ENCODE peak calls at places on chromosome 20, in four cellular contexts. One of them, this sample, is unnamed.

GRCh38 chr20:58890073-58890453 is 37.5 kb downstream of the GNAS start:
- DNase-seq in endothelial cell of umbilical vein: no peak
- DNase-seq in BJ: no peak
- DNase-seq in activated gamma-delta T cell treated with Interleukin-2 at 50 U/mL for 16 hours: no peak
- DNase-seq in this sample: no peak

GRCh38 chr20:64181391-64181790 is 17.1 kb downstream of the MYT1 start:
- DNase-seq in BJ: no peak
- DNase-seq in activated gamma-delta T cell treated with Interleukin-2 at 50 U/mL for 16 hours: no peak
- DNase-seq in endothelial cell of umbilical vein: no peak
- DNase-seq in this sample: no peak

GRCh38 chr20:13610205-13610604 is 28.5 kb downstream of the TASP1 start:
- DNase-seq in BJ: no peak
- DNase-seq in endothelial cell of umbilical vein: no peak
- DNase-seq in activated gamma-delta T cell treated with Interleukin-2 at 50 U/mL for 16 hours: no peak
- DNase-seq in this sample: no peak

GRCh38 chr20:37378785-37379598 is 33.1 kb downstream of the SRC start:
- DNase-seq in BJ: no peak
- DNase-seq in endothelial cell of umbilical vein: peak
- DNase-seq in activated gamma-delta T cell treated with Interleukin-2 at 50 U/mL for 16 hours: no peak
- DNase-seq in this sample: no peak

GRCh38 chr20:49306903-49307336 is 29.1 kb upstream of the ZNFX1 start:
- DNase-seq in endothelial cell of umbilical vein: no peak
- DNase-seq in BJ: no peak
- DNase-seq in activated gamma-delta T cell treated with Interleukin-2 at 50 U/mL for 16 hours: no peak
- DNase-seq in this sample: no peak

GRCh38 chr20:37803476-37804307 is 99.2 kb upstream of the VSTM2L start:
- DNase-seq in endothelial cell of umbilical vein: no peak
- DNase-seq in BJ: no peak
- DNase-seq in activated gamma-delta T cell treated with Interleukin-2 at 50 U/mL for 16 hours: no peak
- DNase-seq in this sample: peak

GRCh38 chr20:14838663-14839650 is 501.5 kb upstream of the FLRT3 start:
- DNase-seq in BJ: peak
- DNase-seq in endothelial cell of umbilical vein: peak
- DNase-seq in activated gamma-delta T cell treated with Interleukin-2 at 50 U/mL for 16 hours: no peak
- DNase-seq in this sample: no peak

GRCh38 chr20:54208492-54209044 is 681 bp downstream of the PFDN4 start:
- DNase-seq in endothelial cell of umbilical vein: peak
- DNase-seq in activated gamma-delta T cell treated with Interleukin-2 at 50 U/mL for 16 hours: no peak
- DNase-seq in BJ: no peak
- DNase-seq in this sample: no peak

GRCh38 chr20:2698186-2698817 is 5.7 kb downstream of the EBF4 start:
- DNase-seq in activated gamma-delta T cell treated with Interleukin-2 at 50 U/mL for 16 hours: no peak
- DNase-seq in endothelial cell of umbilical vein: no peak
- DNase-seq in BJ: no peak
- DNase-seq in this sample: no peak

GRCh38 chr20:25277051-25277801 is 29.3 kb downstream of the PYGB start:
- DNase-seq in activated gamma-delta T cell treated with Interleukin-2 at 50 U/mL for 16 hours: peak
- DNase-seq in endothelial cell of umbilical vein: no peak
- DNase-seq in BJ: no peak
- DNase-seq in this sample: no peak

GRCh38 chr20:4136078-4136966 is 121.0 kb upstream of the RNF24 start:
- DNase-seq in endothelial cell of umbilical vein: no peak
- DNase-seq in BJ: no peak
- DNase-seq in activated gamma-delta T cell treated with Interleukin-2 at 50 U/mL for 16 hours: no peak
- DNase-seq in this sample: no peak

GRCh38 chr20:25453035-25453810 is 45.8 kb downstream of the GINS1 start:
- DNase-seq in activated gamma-delta T cell treated with Interleukin-2 at 50 U/mL for 16 hours: no peak
- DNase-seq in endothelial cell of umbilical vein: peak
- DNase-seq in BJ: no peak
- DNase-seq in this sample: no peak

GRCh38 chr20:63896136-63896890 is 1.4 kb downstream of the DNAJC5 start:
- DNase-seq in activated gamma-delta T cell treated with Interleukin-2 at 50 U/mL for 16 hours: peak
- DNase-seq in endothelial cell of umbilical vein: peak
- DNase-seq in BJ: no peak
- DNase-seq in this sample: peak

GRCh38 chr20:4912380-4913142 is 88.7 kb downstream of the SLC23A2 start:
- DNase-seq in activated gamma-delta T cell treated with Interleukin-2 at 50 U/mL for 16 hours: no peak
- DNase-seq in BJ: no peak
- DNase-seq in endothelial cell of umbilical vein: no peak
- DNase-seq in this sample: no peak

GRCh38 chr20:1033751-1034419 is 31.8 kb upstream of the RSPO4 start:
- DNase-seq in BJ: no peak
- DNase-seq in endothelial cell of umbilical vein: no peak
- DNase-seq in activated gamma-delta T cell treated with Interleukin-2 at 50 U/mL for 16 hours: no peak
- DNase-seq in this sample: no peak

GRCh38 chr20:51495921-51496545 is 46.5 kb downstream of the NFATC2 start:
- DNase-seq in activated gamma-delta T cell treated with Interleukin-2 at 50 U/mL for 16 hours: no peak
- DNase-seq in endothelial cell of umbilical vein: no peak
- DNase-seq in BJ: no peak
- DNase-seq in this sample: no peak

GRCh38 chr20:64140956-64141355 is 23.3 kb upstream of the MYT1 start:
- DNase-seq in endothelial cell of umbilical vein: no peak
- DNase-seq in BJ: no peak
- DNase-seq in activated gamma-delta T cell treated with Interleukin-2 at 50 U/mL for 16 hours: no peak
- DNase-seq in this sample: no peak

GRCh38 chr20:9592419-9592818 is 78.0 kb downstream of the LAMP5 start:
- DNase-seq in activated gamma-delta T cell treated with Interleukin-2 at 50 U/mL for 16 hours: no peak
- DNase-seq in endothelial cell of umbilical vein: no peak
- DNase-seq in BJ: no peak
- DNase-seq in this sample: no peak

GRCh38 chr20:17343631-17344447 is 117.0 kb downstream of the PCSK2 start:
- DNase-seq in endothelial cell of umbilical vein: no peak
- DNase-seq in BJ: no peak
- DNase-seq in activated gamma-delta T cell treated with Interleukin-2 at 50 U/mL for 16 hours: no peak
- DNase-seq in this sample: no peak

GRCh38 chr20:40962733-40963504 is 65.7 kb upstream of the TOP1 start:
- DNase-seq in endothelial cell of umbilical vein: peak
- DNase-seq in BJ: no peak
- DNase-seq in activated gamma-delta T cell treated with Interleukin-2 at 50 U/mL for 16 hours: peak
- DNase-seq in this sample: peak

GRCh38 chr20:41475507-41475906 is 108.9 kb upstream of the EMILIN3 start:
- DNase-seq in activated gamma-delta T cell treated with Interleukin-2 at 50 U/mL for 16 hours: no peak
- DNase-seq in BJ: no peak
- DNase-seq in endothelial cell of umbilical vein: peak
- DNase-seq in this sample: no peak

GRCh38 chr20:61756446-61756845 is 309.2 kb downstream of the TAF4 start:
- DNase-seq in activated gamma-delta T cell treated with Interleukin-2 at 50 U/mL for 16 hours: no peak
- DNase-seq in BJ: no peak
- DNase-seq in endothelial cell of umbilical vein: no peak
- DNase-seq in this sample: no peak

GRCh38 chr20:61567204-61567603 is 315.1 kb downstream of the CDH4 start:
- DNase-seq in activated gamma-delta T cell treated with Interleukin-2 at 50 U/mL for 16 hours: no peak
- DNase-seq in endothelial cell of umbilical vein: no peak
- DNase-seq in BJ: no peak
- DNase-seq in this sample: no peak

GRCh38 chr20:63641792-63642517 is 11.3 kb downstream of the STMN3 start:
- DNase-seq in BJ: no peak
- DNase-seq in activated gamma-delta T cell treated with Interleukin-2 at 50 U/mL for 16 hours: peak
- DNase-seq in endothelial cell of umbilical vein: peak
- DNase-seq in this sample: peak

GRCh38 chr20:21105429-21106170 is 558 bp downstream of the LINC00237 start:
- DNase-seq in activated gamma-delta T cell treated with Interleukin-2 at 50 U/mL for 16 hours: no peak
- DNase-seq in BJ: no peak
- DNase-seq in endothelial cell of umbilical vein: no peak
- DNase-seq in this sample: peak

GRCh38 chr20:60962367-60963045 is 289.6 kb upstream of the CDH4 start:
- DNase-seq in BJ: no peak
- DNase-seq in endothelial cell of umbilical vein: no peak
- DNase-seq in activated gamma-delta T cell treated with Interleukin-2 at 50 U/mL for 16 hours: no peak
- DNase-seq in this sample: no peak

GRCh38 chr20:62914970-62915457 is 11.3 kb downstream of the DIDO1 start:
- DNase-seq in activated gamma-delta T cell treated with Interleukin-2 at 50 U/mL for 16 hours: no peak
- DNase-seq in endothelial cell of umbilical vein: peak
- DNase-seq in BJ: no peak
- DNase-seq in this sample: no peak

GRCh38 chr20:23404196-23404595 is 17.1 kb downstream of the NAPB start:
- DNase-seq in activated gamma-delta T cell treated with Interleukin-2 at 50 U/mL for 16 hours: no peak
- DNase-seq in BJ: no peak
- DNase-seq in endothelial cell of umbilical vein: no peak
- DNase-seq in this sample: no peak

GRCh38 chr20:297925-298754 is 770 bp downstream of the ZCCHC3 start:
- DNase-seq in endothelial cell of umbilical vein: peak
- DNase-seq in activated gamma-delta T cell treated with Interleukin-2 at 50 U/mL for 16 hours: peak
- DNase-seq in BJ: no peak
- DNase-seq in this sample: peak

GRCh38 chr20:8094415-8094818 is 37.6 kb upstream of the PLCB1 start:
- DNase-seq in activated gamma-delta T cell treated with Interleukin-2 at 50 U/mL for 16 hours: no peak
- DNase-seq in endothelial cell of umbilical vein: peak
- DNase-seq in BJ: peak
- DNase-seq in this sample: no peak

GRCh38 chr20:45857836-45858250 is 429 bp downstream of the ZSWIM3 start:
- DNase-seq in activated gamma-delta T cell treated with Interleukin-2 at 50 U/mL for 16 hours: no peak
- DNase-seq in BJ: no peak
- DNase-seq in endothelial cell of umbilical vein: no peak
- DNase-seq in this sample: peak

GRCh38 chr20:54624701-54625472 is 149.5 kb downstream of the DOK5 start:
- DNase-seq in endothelial cell of umbilical vein: no peak
- DNase-seq in activated gamma-delta T cell treated with Interleukin-2 at 50 U/mL for 16 hours: no peak
- DNase-seq in BJ: no peak
- DNase-seq in this sample: no peak

GRCh38 chr20:1538655-1539054 is 18.9 kb downstream of the SIRPD start:
- DNase-seq in activated gamma-delta T cell treated with Interleukin-2 at 50 U/mL for 16 hours: no peak
- DNase-seq in BJ: no peak
- DNase-seq in endothelial cell of umbilical vein: no peak
- DNase-seq in this sample: no peak

GRCh38 chr20:38866265-38867061 is 59.8 kb upstream of the FAM83D start:
- DNase-seq in endothelial cell of umbilical vein: peak
- DNase-seq in BJ: no peak
- DNase-seq in activated gamma-delta T cell treated with Interleukin-2 at 50 U/mL for 16 hours: no peak
- DNase-seq in this sample: no peak

GRCh38 chr20:38304845-38305447 is 990 bp downstream of the BPI start:
- DNase-seq in BJ: no peak
- DNase-seq in activated gamma-delta T cell treated with Interleukin-2 at 50 U/mL for 16 hours: no peak
- DNase-seq in endothelial cell of umbilical vein: peak
- DNase-seq in this sample: peak

GRCh38 chr20:56447227-56447626 is 21.2 kb upstream of the RTF2 start:
- DNase-seq in BJ: no peak
- DNase-seq in activated gamma-delta T cell treated with Interleukin-2 at 50 U/mL for 16 hours: no peak
- DNase-seq in endothelial cell of umbilical vein: no peak
- DNase-seq in this sample: no peak

This sample was measured in GM20000.